ENCODE peak calls at places on chromosomes 11 and 22, in four cellular contexts. B, T, P and A are unnamed samples.

GRCh38 chr22:20449819-20450550 is 12.4 kb upstream of the SCARF2 start:
- DNase-seq in B (no peak), T (no peak), P (no peak), A (no peak)

GRCh38 chr11:117883063-117883462 is 6.6 kb upstream of the FXYD6 start:
- DNase-seq in B (no peak), T (no peak), P (no peak), A (no peak)

GRCh38 chr11:133228406-133229330 is 303.6 kb downstream of the OPCML start:
- DNase-seq in B (no peak), T (peak), P (peak), A (peak)

GRCh38 chr11:84291996-84292395 is 1005.8 kb upstream of the CCDC90B start:
- DNase-seq in B (no peak), T (no peak), P (no peak), A (no peak)

GRCh38 chr11:65872555-65873279 is at the start of gene EFEMP2:
- DNase-seq in B (no peak), T (peak), P (no peak), A (peak)

GRCh38 chr11:70712471-70712870 is 314.1 kb downstream of the CTTN start:
- DNase-seq in B (no peak), T (no peak), P (no peak), A (no peak)

GRCh38 chr11:2718817-2719438 is 19.1 kb upstream of the KCNQ1OT1 start:
- DNase-seq in B (no peak), T (no peak), P (no peak), A (no peak)

GRCh38 chr22:39183991-39184585 is 31.6 kb upstream of the CBX7 start:
- DNase-seq in B (no peak), T (no peak), P (peak), A (no peak)

GRCh38 chr11:121309688-121310087 is 17.1 kb downstream of the SC5D start:
- DNase-seq in B (no peak), T (no peak), P (no peak), A (no peak)

GRCh38 chr11:18145025-18145424 is 12.7 kb downstream of the MRGPRX3 start:
- DNase-seq in B (no peak), T (no peak), P (no peak), A (no peak)

GRCh38 chr11:104713366-104713765 is 184.9 kb downstream of the CASP12 start:
- DNase-seq in B (no peak), T (no peak), P (no peak), A (no peak)

GRCh38 chr11:113142508-113142907 is 171.9 kb upstream of the TTC12 start:
- DNase-seq in B (no peak), T (no peak), P (no peak), A (no peak)

GRCh38 chr22:43171019-43171491 is 15.9 kb downstream of the TTLL12 start:
- DNase-seq in B (no peak), T (no peak), P (no peak), A (no peak)